ENCODE peak calls at places on chromosomes 12 and 14, in seven cellular contexts. Z is NCI-H510A treated with DMSO at 0.1 percent for 48 hours, A is AG10803, Y is left kidney, B is T-cell, R is cardiac muscle cell, K is GM04503. U is an unnamed sample.

GRCh38 chr12:75289678-75290200 is 40.4 kb downstream of the CAPS2 start:
- DNase-seq in Y (peak; percentile 27), Z (no peak), B (no peak), A (peak; percentile 22), K (no peak), R (no peak), U (no peak)

GRCh38 chr12:131991816-131992430 is 42.2 kb downstream of the EP400 start:
- DNase-seq in Z (no peak), Y (no peak), B (no peak), K (no peak), R (no peak), A (no peak), U (peak; percentile 39)

GRCh38 chr12:26953447-26953846 is 15.2 kb downstream of the FGFR1OP2 start:
- DNase-seq in A (peak; percentile 40), B (no peak), Z (no peak), K (no peak), Y (peak; percentile 42), R (peak; percentile 35), U (no peak)

GRCh38 chr14:22653012-22653621 is 9.0 kb upstream of the OR6J1 start:
- DNase-seq in Z (peak; percentile 14), K (peak; percentile 34), R (peak; percentile 77), A (peak; percentile 80), Y (peak; percentile 82), B (peak; percentile 35), U (peak; percentile 46)

GRCh38 chr14:104486222-104486743 is 93.3 kb upstream of the C14orf180 start:
- DNase-seq in K (no peak), R (no peak), Y (no peak), B (no peak), Z (no peak), A (no peak), U (no peak)

GRCh38 chr12:108854453-108855283 is 2.7 kb downstream of the SSH1 start:
- DNase-seq in Z (no peak), Y (no peak), K (peak; percentile 99), A (peak; percentile 98), R (peak; percentile 38), B (no peak), U (peak; percentile 91)

GRCh38 chr12:79344855-79345840 is 345.6 kb downstream of the PAWR start:
- DNase-seq in R (peak; percentile 62), A (peak; percentile 25), Y (peak; percentile 77), B (no peak), K (no peak), Z (peak; percentile 85), U (peak; percentile 44)

GRCh38 chr12:54598966-54599365 is 10.5 kb upstream of the PPP1R1A start:
- DNase-seq in R (no peak), B (no peak), Z (no peak), K (no peak), A (no peak), Y (peak; percentile 86), U (no peak)

GRCh38 chr14:60164404-60164716 is 838 bp downstream of the DHRS7 start:
- DNase-seq in R (no peak), K (no peak), B (no peak), Z (no peak), Y (no peak), A (no peak), U (no peak)

GRCh38 chr12:97748298-97748697 is 285.7 kb downstream of the RMST start:
- DNase-seq in B (no peak), Z (peak; percentile 69), Y (no peak), K (no peak), R (no peak), A (no peak), U (no peak)

GRCh38 chr14:58871972-58872530 is 234.3 kb downstream of the DACT1 start:
- DNase-seq in Z (no peak), A (peak; percentile 75), Y (no peak), B (no peak), R (no peak), K (no peak), U (no peak)

GRCh38 chr12:79174656-79175055 is 310.1 kb downstream of the SYT1 start:
- DNase-seq in A (peak; percentile 69), Y (peak; percentile 53), R (peak; percentile 33), Z (peak; percentile 45), B (no peak), K (peak; percentile 12), U (no peak)

GRCh38 chr12:2212971-2213869 is 160.4 kb downstream of the CACNA1C start:
- DNase-seq in Z (no peak), Y (peak; percentile 97), B (no peak), K (no peak), R (peak; percentile 62), A (no peak), U (no peak)

GRCh38 chr14:33219957-33220356 is 281.3 kb downstream of the NPAS3 start:
- DNase-seq in K (no peak), R (no peak), A (no peak), Z (no peak), Y (no peak), B (no peak), U (no peak)

GRCh38 chr12:127052491-127053232 is 1214.3 kb upstream of the TMEM132C start:
- DNase-seq in Y (no peak), B (no peak), A (peak; percentile 62), K (peak; percentile 55), R (no peak), Z (no peak), U (peak; percentile 15)

GRCh38 chr14:61360796-61361526 is 39.6 kb downstream of the PRKCH start:
- DNase-seq in A (no peak), B (no peak), K (no peak), R (no peak), Z (no peak), Y (no peak), U (no peak)

GRCh38 chr12:78441737-78442453 is 422.7 kb upstream of the SYT1 start:
- DNase-seq in Z (no peak), A (peak; percentile 4), B (no peak), R (no peak), Y (no peak), K (no peak), U (no peak)

GRCh38 chr12:63804746-63805145 is 25.0 kb downstream of the RXYLT1 start:
- DNase-seq in R (no peak), K (no peak), B (no peak), Y (no peak), A (peak; percentile 4), Z (no peak), U (no peak)

GRCh38 chr12:131618303-131618658 is 92.6 kb upstream of the SFSWAP start:
- DNase-seq in Z (no peak), A (no peak), B (no peak), K (no peak), Y (peak; percentile 84), R (peak; percentile 76), U (no peak)

GRCh38 chr14:61559641-61560201 is 135.6 kb upstream of the HIF1A start:
- DNase-seq in Y (no peak), A (no peak), Z (peak; percentile 90), K (no peak), R (no peak), B (no peak), U (no peak)

GRCh38 chr14:24334431-24335271 is at the start of gene ADCY4:
- DNase-seq in B (no peak), Y (peak; percentile 65), A (no peak), K (no peak), Z (no peak), R (peak; percentile 25), U (no peak)

GRCh38 chr12:94186461-94187237 is 38.3 kb downstream of the PLXNC1 start:
- DNase-seq in Y (peak; percentile 96), B (no peak), K (no peak), R (peak; percentile 79), Z (no peak), A (peak; percentile 60), U (no peak)

GRCh38 chr12:32248594-32249140 is 142.0 kb downstream of the BICD1 start:
- DNase-seq in K (no peak), B (no peak), R (no peak), Z (no peak), A (peak; percentile 60), Y (no peak), U (no peak)